ENCODE peak calls at places on chromosome 13, in four cellular contexts. R is CD4-positive, CD25-positive, alpha-beta regulatory T cell; N is breast epithelium; J is ascending aorta. S is an unnamed sample.
A peak's percentile ranks its signal among the peaks of the same experiment; 100 is the strongest.

GRCh38 chr13:90320663-90321062 is 1026.8 kb upstream of the MIR17HG start:
- DNase-seq in R (no peak), N (no peak), J (no peak), S (no peak)

GRCh38 chr13:25468330-25469178 is 96.8 kb downstream of the ATP8A2 start:
- DNase-seq in R (no peak), J (no peak), N (no peak), S (no peak)

GRCh38 chr13:113554333-113554700 is 30.2 kb upstream of the TFDP1 start:
- DNase-seq in N (peak; percentile 22), R (no peak), J (no peak), S (no peak)

GRCh38 chr13:108508263-108508662 is 121.1 kb upstream of the MYO16 start:
- DNase-seq in R (no peak), J (no peak), N (no peak), S (no peak)

GRCh38 chr13:71864981-71865857 is 1.8 kb downstream of the DACH1 start:
- DNase-seq in R (no peak), J (peak; percentile 63), N (peak; percentile 51), S (peak; percentile 32)

GRCh38 chr13:66565261-66565660 is 664.9 kb downstream of the PCDH9 start:
- DNase-seq in N (no peak), R (no peak), J (no peak), S (no peak)

GRCh38 chr13:25876256-25876655 is 175.6 kb downstream of the SHISA2 start:
- DNase-seq in N (no peak), R (no peak), J (no peak), S (no peak)

GRCh38 chr13:40563350-40564125 is 102.9 kb downstream of the FOXO1 start:
- DNase-seq in N (no peak), R (no peak), J (no peak), S (no peak)

GRCh38 chr13:67147257-67148218 is 82.6 kb downstream of the PCDH9 start:
- DNase-seq in N (no peak), J (no peak), R (no peak), S (no peak)

GRCh38 chr13:108332791-108333190 is 63.3 kb downstream of the TNFSF13B start:
- DNase-seq in R (no peak), J (no peak), N (no peak), S (no peak)

GRCh38 chr13:87333599-87333998 is 337.6 kb upstream of the SLITRK5 start:
- DNase-seq in R (no peak), N (no peak), J (no peak), S (no peak)

GRCh38 chr13:30868806-30869470 is 37.1 kb upstream of the MEDAG start:
- DNase-seq in R (no peak), N (no peak), J (no peak), S (no peak)
- H3K4me1 ChIP-seq in R (no peaks in the 10 kb centered on the region), N (peaks cover 10% of the 10 kb centered on the region), J (peaks cover 64% of the 10 kb centered on the region), S (no peaks in the 10 kb centered on the region)

DNA sequence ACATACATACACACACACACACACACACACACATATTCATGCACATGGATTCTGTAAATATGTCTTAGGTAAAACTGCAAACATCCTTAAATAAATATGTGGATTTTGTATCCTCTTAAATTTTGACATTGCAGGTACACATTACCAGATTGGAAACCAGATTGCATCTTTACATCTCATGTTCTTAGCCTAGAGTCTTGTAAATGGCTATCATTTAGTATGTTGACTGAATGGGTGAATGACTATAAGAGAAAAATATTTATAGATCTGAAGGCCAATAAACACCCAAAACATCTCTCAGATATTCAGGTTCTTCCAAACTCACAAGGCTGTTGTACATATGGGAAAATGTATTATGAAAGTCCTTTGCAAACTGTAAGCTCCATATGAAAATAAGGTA is 104.3 kb downstream of the STARD13 start:
- DNase-seq in J (no peak), N (no peak), R (no peak), S (no peak)
- H3K4me1 ChIP-seq in J (peaks cover 24% of the 10 kb centered on the region), N (no peaks in the 10 kb centered on the region), R (no peaks in the 10 kb centered on the region), S (peaks cover 20% of the 10 kb centered on the region)

GRCh38 chr13:98575876-98576214 is 1.1 kb downstream of the STK24 start:
- DNase-seq in R (no peak), N (no peak), J (no peak), S (no peak)
- H3K4me1 ChIP-seq in R (peaks cover 52% of the 10 kb centered on the region), N (peaks cover 8% of the 10 kb centered on the region), J (peaks cover 25% of the 10 kb centered on the region), S (peaks cover 18% of the 10 kb centered on the region)

DNA sequence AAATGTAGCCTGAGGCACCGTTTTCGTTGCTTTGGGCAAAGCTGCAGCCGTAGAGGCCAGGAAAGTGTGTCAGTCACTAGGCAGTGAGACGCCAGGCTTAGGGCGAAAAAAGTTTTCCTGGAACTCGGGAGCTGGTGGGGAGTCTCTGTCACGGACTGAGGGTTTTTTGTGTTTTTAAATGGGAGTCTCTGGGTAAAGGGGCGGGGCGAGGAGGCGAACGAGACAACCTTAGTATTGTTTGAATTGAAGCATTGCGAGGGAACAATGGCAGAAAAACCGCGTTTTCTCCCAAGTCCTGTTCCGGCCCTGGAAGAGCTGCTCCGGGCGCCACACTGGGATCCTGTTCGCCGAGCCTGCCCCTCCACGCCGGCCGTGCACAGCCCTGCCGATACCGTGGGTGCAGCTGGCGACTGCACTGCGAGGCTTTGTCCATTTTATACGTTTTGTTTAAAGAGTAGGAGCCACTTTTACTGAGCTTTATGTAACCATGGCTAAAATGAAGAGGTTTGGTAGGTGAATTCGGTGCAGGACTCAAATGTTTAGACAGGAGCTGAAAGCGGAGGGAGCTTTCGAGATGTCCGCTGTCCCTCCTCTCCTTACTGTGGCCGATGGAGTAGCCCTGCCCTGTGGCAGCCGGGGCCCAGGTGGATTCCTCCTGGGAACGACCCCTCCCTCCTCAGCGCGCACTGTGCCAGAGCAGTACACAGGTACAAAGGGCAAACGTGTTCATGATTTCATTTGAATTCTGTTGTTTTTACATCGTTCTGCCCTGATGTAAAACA is 1.5 kb downstream of the COL4A2 start:
- DNase-seq in N (no peak), J (peak; percentile 70), R (no peak), S (no peak)
- H3K4me1 ChIP-seq in N (no peaks in the 10 kb centered on the region), J (peaks cover 36% of the 10 kb centered on the region), R (no peaks in the 10 kb centered on the region), S (peaks cover 14% of the 10 kb centered on the region)

DNA sequence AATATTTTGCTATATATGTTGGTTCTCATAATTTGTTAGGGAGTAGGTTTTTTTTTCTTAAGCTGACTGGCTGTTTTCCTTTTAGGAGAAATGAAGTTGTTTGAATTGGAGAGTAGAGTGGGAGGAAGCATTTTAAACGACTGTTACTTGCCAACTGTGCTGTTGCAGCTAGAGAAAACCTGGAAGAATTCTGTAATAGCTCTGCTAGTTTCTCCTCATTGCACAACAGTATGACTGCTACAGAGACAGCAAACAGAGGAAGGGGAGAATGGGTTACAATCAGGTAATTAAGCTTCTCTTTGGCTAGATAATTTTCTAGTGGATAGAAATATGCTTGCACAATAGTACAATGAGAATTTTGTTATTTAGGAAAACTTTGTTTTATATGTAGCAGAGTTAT is 222.3 kb downstream of the KCTD12 start:
- DNase-seq in J (no peak), R (no peak), N (no peak), S (no peak)
- H3K4me1 ChIP-seq in J (no peaks in the 10 kb centered on the region), R (no peaks in the 10 kb centered on the region), N (no peaks in the 10 kb centered on the region), S (peaks cover 3% of the 10 kb centered on the region)

DNA sequence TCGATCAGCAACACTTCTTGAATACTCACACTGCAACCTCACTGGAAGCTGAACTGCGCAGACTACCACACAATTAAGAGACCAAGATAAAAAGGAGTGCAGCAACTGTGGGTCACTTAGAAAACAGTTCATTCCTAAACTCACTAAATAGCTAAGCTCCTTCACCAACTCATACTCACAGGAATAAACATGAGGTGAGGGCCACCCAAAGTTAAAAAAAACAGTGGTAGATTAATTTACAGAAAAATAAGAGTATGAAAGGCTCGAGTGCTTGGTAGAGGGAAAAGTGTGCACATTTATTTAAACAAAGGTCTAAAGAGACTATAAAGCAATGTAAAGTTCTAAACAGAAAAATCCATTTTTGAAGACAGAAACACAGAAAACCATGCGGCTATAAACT is 7.6 kb downstream of the ANKRD10 start:
- DNase-seq in R (no peak), N (no peak), J (no peak), S (no peak)
- H3K4me1 ChIP-seq in R (peaks cover 27% of the 10 kb centered on the region), N (peaks cover 25% of the 10 kb centered on the region), J (peaks cover 31% of the 10 kb centered on the region), S (peaks cover 42% of the 10 kb centered on the region)

DNA sequence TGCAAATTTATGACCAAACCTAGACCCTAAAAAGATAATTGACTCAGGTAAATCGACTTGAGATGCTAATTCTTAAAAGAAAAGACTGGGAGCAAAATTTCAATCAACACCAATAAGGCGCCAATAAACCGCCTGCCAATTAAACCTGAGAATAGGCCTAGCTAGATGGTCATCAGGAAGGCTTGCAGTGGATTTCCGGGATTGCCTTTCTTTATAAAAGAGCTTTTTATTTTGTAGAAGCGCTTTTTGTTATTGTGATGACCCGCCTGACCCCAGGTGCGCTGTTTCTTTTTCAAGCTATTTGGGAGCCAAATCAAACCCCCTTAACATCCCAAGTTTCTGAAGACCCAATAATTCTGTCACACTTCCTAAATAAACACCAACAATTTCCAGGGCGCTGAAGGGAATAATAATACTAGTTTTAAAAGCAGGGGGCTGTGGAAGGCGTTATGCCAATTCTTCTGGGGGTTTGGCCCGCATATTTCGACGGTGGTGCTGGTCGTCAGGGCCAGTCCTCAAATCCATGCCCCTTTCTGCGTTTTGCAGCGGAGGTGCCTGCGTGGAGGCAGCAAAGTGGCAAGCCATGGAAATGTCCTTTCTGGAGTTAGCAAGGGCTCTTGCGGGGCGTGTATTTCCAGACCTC is 2.9 kb upstream of the ZIC5 start:
- DNase-seq in J (no peak), R (no peak), N (no peak), S (no peak)
- H3K4me1 ChIP-seq in J (peaks cover 13% of the 10 kb centered on the region), R (peaks cover 34% of the 10 kb centered on the region), N (no peaks in the 10 kb centered on the region), S (peaks cover 20% of the 10 kb centered on the region)

GRCh38 chr13:48489666-48490065 is 43.2 kb downstream of the RCBTB2 start:
- DNase-seq in J (no peak), N (no peak), R (no peak), S (no peak)
- H3K4me1 ChIP-seq in J (no peaks in the 10 kb centered on the region), N (peaks cover 14% of the 10 kb centered on the region), R (peaks cover 61% of the 10 kb centered on the region), S (peaks cover 10% of the 10 kb centered on the region)

DNA sequence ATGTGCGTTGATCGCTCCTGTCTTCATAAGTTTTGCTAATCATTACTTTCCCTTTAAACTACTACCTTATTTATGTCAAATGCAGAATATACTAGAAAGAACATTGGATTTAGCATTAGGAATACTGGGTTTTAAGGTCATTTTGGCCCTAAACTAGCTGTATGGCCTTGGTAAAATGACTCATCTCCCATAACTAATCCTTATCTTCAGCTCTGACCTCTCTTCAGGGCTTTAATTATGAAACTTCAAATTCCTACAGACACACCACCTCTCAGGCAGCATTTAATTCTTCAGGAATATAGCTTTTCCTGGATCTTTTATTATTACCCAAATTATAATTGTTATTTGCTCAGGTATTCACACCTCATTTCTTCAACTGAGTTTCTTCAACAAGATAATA is 121.2 kb downstream of the STARD13 start:
- DNase-seq in N (no peak), J (no peak), R (no peak), S (no peak)
- H3K4me1 ChIP-seq in N (peaks cover 3% of the 10 kb centered on the region), J (peaks cover 12% of the 10 kb centered on the region), R (no peaks in the 10 kb centered on the region), S (peaks cover 1% of the 10 kb centered on the region)